ENCODE peak calls at places on chromosomes 2 and 18, in ten cellular contexts. K is upper lobe of right lung, S is psoas muscle, V is K562, R is bronchial epithelial cell, J is nephron progenitor cell, I is sigmoid colon, U is choroid plexus epithelial cell, P is left ventricle myocardium inferior, G is B cell. D is an unnamed sample.

GRCh38 chr18:40911582-40912254 is 1043.3 kb upstream of the PIK3C3 start:
- DNase-seq in K (no peak), S (no peak), V (no peak), R (peak), J (no peak), I (no peak), U (peak), P (no peak), G (no peak), D (no peak)

GRCh38 chr2:100396483-100396882 is 21.0 kb downstream of the CHST10 start:
- DNase-seq in K (no peak), S (no peak), V (no peak), R (no peak), J (no peak), I (no peak), U (no peak), P (no peak), G (no peak), D (no peak)

GRCh38 chr2:133838642-133839370 is 270.5 kb upstream of the NCKAP5 start:
- DNase-seq in K (no peak), S (no peak), V (no peak), R (no peak), J (no peak), I (no peak), U (no peak), P (no peak), G (no peak), D (no peak)

GRCh38 chr2:158973511-158973956 is 5.1 kb downstream of the TANC1 start:
- DNase-seq in K (no peak), S (no peak), V (no peak), R (peak), J (no peak), I (no peak), U (peak), P (no peak), G (no peak), D (no peak)

GRCh38 chr2:112814278-112814677 is 22.3 kb downstream of the IL1B start:
- DNase-seq in K (no peak), S (no peak), V (no peak), R (peak), J (peak), I (no peak), U (peak), P (no peak), G (no peak), D (no peak)

GRCh38 chr2:160977376-160977775 is 182.9 kb upstream of the TANK start:
- DNase-seq in K (no peak), S (no peak), V (no peak), R (peak), J (no peak), I (no peak), U (no peak), P (no peak), G (no peak), D (no peak)

GRCh38 chr2:44793322-44793870 is 148.1 kb upstream of the SIX3 start:
- DNase-seq in K (no peak), S (no peak), V (no peak), R (peak), J (peak), I (no peak), U (peak), P (no peak), G (no peak), D (no peak)

GRCh38 chr2:74373189-74373588 is 6.9 kb downstream of the DCTN1 start:
- DNase-seq in K (peak), S (peak), V (no peak), R (no peak), J (peak), I (no peak), U (peak), P (peak), G (no peak), D (no peak)

GRCh38 chr2:238382381-238382781 is 44.3 kb upstream of the ASB1 start:
- DNase-seq in K (no peak), S (no peak), V (no peak), R (no peak), J (no peak), I (no peak), U (peak), P (no peak), G (no peak), D (no peak)

GRCh38 chr2:26255735-26256384 is 11.1 kb downstream of the HADHB start:
- DNase-seq in K (no peak), S (no peak), V (no peak), R (no peak), J (no peak), I (no peak), U (no peak), P (no peak), G (no peak), D (no peak)

GRCh38 chr2:19574788-19575260 is 216.4 kb upstream of the OSR1 start:
- DNase-seq in K (no peak), S (peak), V (no peak), R (no peak), J (peak), I (peak), U (peak), P (peak), G (no peak), D (no peak)

GRCh38 chr2:45675130-45675812 is 23.8 kb downstream of the PRKCE start:
- DNase-seq in K (peak), S (no peak), V (no peak), R (peak), J (no peak), I (no peak), U (no peak), P (peak), G (no peak), D (no peak)

GRCh38 chr18:28657836-28658410 is 481.0 kb upstream of the CDH2 start:
- DNase-seq in K (no peak), S (no peak), V (no peak), R (peak), J (no peak), I (no peak), U (peak), P (no peak), G (no peak), D (no peak)

GRCh38 chr2:53445376-53446072 is 322.1 kb upstream of the CHAC2 start:
- DNase-seq in K (no peak), S (no peak), V (no peak), R (peak), J (no peak), I (no peak), U (peak), P (no peak), G (no peak), D (no peak)

GRCh38 chr2:240932001-240932723 is 26.0 kb downstream of the CROCC2 start:
- DNase-seq in K (peak), S (peak), V (no peak), R (no peak), J (no peak), I (peak), U (no peak), P (no peak), G (no peak), D (no peak)

GRCh38 chr2:230713331-230714121 is 884 bp downstream of the CAB39 start:
- DNase-seq in K (peak), S (peak), V (peak), R (no peak), J (peak), I (peak), U (no peak), P (peak), G (peak), D (peak)

GRCh38 chr18:39751161-39751560 is 2185.6 kb upstream of the CELF4 start:
- DNase-seq in K (no peak), S (no peak), V (no peak), R (no peak), J (no peak), I (no peak), U (peak), P (no peak), G (no peak), D (no peak)

GRCh38 chr2:109586687-109587086 is 27.1 kb downstream of the SEPTIN10 start:
- DNase-seq in K (no peak), S (no peak), V (no peak), R (peak), J (no peak), I (no peak), U (no peak), P (no peak), G (no peak), D (no peak)

GRCh38 chr2:109582928-109583895 is 30.6 kb downstream of the SEPTIN10 start:
- DNase-seq in K (no peak), S (no peak), V (no peak), R (no peak), J (no peak), I (no peak), U (peak), P (no peak), G (no peak), D (no peak)
- TF ChIP-seq CTCF in K (no peak), S (no peak), V (no peak), R (no peak), J (no peak), I (no peak), U (peak), P (no peak), G (no peak), D (no peak)

DNA sequence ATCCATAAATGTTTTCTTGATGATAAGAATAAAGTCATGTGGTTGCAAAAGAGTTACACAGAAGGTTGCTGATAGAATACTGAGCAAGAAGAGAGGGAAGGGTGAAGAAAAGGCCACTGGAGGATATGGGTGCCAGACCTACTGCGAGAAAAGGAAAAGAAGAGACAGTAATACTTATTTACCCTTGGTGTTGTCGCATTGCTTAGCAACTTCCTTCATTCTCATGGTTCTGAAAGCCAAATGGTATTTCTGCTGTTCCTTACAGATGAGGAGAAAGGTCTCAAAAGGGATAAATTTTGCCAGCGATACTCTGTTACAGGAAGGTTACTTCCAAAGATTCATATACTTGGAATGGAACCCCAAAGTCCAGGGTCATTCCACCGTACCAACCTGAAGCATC is 62.5 kb downstream of the LHCGR start:
- DNase-seq in K (no peak), S (no peak), V (no peak), R (no peak), J (no peak), I (no peak), U (peak), P (no peak), G (no peak), D (no peak)
- TF ChIP-seq CTCF in K (no peak), S (no peak), V (no peak), R (no peak), J (no peak), I (no peak), U (no peak), P (no peak), G (no peak), D (no peak)

GRCh38 chr2:136538489-136538888 is 226.9 kb upstream of the THSD7B start:
- DNase-seq in K (no peak), S (no peak), V (no peak), R (no peak), J (no peak), I (no peak), U (no peak), P (peak), G (no peak), D (no peak)
- TF ChIP-seq CTCF in K (no peak), S (no peak), V (no peak), R (no peak), J (no peak), I (no peak), U (no peak), P (no peak), G (no peak), D (no peak)

GRCh38 chr2:3379339-3379646 is 201 bp upstream of the TRAPPC12 start:
- DNase-seq in K (no peak), S (no peak), V (no peak), R (no peak), J (no peak), I (no peak), U (no peak), P (no peak), G (no peak), D (no peak)

GRCh38 chr2:3377612-3378432 is at the start of gene EIPR1:
- DNase-seq in K (peak), S (peak), V (peak), R (peak), J (peak), I (peak), U (peak), P (peak), G (peak), D (peak)

GRCh38 chr2:3376821-3377220 is 797 bp downstream of the EIPR1 start:
- DNase-seq in K (no peak), S (no peak), V (no peak), R (no peak), J (no peak), I (no peak), U (no peak), P (no peak), G (no peak), D (no peak)

GRCh38 chr2:3377279-3377611 is 373 bp downstream of the EIPR1 start:
- DNase-seq in K (no peak), S (no peak), V (peak), R (peak), J (no peak), I (no peak), U (peak), P (no peak), G (no peak), D (peak)

GRCh38 chr2:3379647-3380534 is at the start of gene TRAPPC12:
- DNase-seq in K (peak), S (peak), V (peak), R (peak), J (peak), I (peak), U (peak), P (peak), G (peak), D (peak)
- TF ChIP-seq CTCF in K (peak), S (peak), V (peak), R (peak), J (no peak), I (peak), U (peak), P (peak), G (peak), D (peak)

GRCh38 chr18:48855422-48856377 is 95.1 kb downstream of the SMAD7 start:
- DNase-seq in K (peak), S (no peak), V (no peak), R (no peak), J (no peak), I (no peak), U (no peak), P (no peak), G (no peak), D (no peak)
- TF ChIP-seq CTCF in K (no peak), S (no peak), V (no peak), R (no peak), J (no peak), I (no peak), U (no peak), P (no peak), G (no peak), D (no peak)